ENCODE peak calls at places on chromosome 16, in ten cellular contexts. O, I, H, J, E, L, N, P, Q and R are unnamed samples.

GRCh38 chr16:57882797-57883196 is 80.5 kb upstream of the KIFC3 start:
- DNase-seq in O (peak; percentile 67), I (no peak), H (no peak), J (no peak), E (no peak), L (no peak), N (no peak), P (no peak), Q (no peak), R (peak; percentile 46)

GRCh38 chr16:46727184-46727583 is 21.0 kb downstream of the MYLK3 start:
- DNase-seq in O (no peak), I (no peak), H (no peak), J (no peak), E (no peak), L (peak; percentile 66), N (no peak), P (no peak), Q (no peak), R (no peak)

GRCh38 chr16:47016700-47017133 is 43.2 kb upstream of the DNAJA2 start:
- DNase-seq in O (peak; percentile 44), I (no peak), H (no peak), J (no peak), E (no peak), L (no peak), N (no peak), P (no peak), Q (no peak), R (no peak)

GRCh38 chr16:75251280-75252048 is at the start of gene BCAR1:
- DNase-seq in O (peak; percentile 81), I (peak; percentile 95), H (peak; percentile 92), J (peak; percentile 92), E (peak; percentile 77), L (no peak), N (peak; percentile 88), P (peak; percentile 73), Q (peak; percentile 89), R (peak; percentile 88)

GRCh38 chr16:57589374-57589773 is 39.1 kb upstream of the ADGRG1 start:
- DNase-seq in O (no peak), I (no peak), H (no peak), J (no peak), E (no peak), L (peak; percentile 45), N (no peak), P (no peak), Q (no peak), R (no peak)

GRCh38 chr16:9061358-9061813 is 30.1 kb upstream of the HAPSTR1 start:
- DNase-seq in O (peak; percentile 38), I (no peak), H (no peak), J (peak; percentile 89), E (peak; percentile 66), L (no peak), N (peak; percentile 15), P (peak; percentile 74), Q (no peak), R (no peak)

GRCh38 chr16:59067207-59067606 is 333.1 kb upstream of the GOT2 start:
- DNase-seq in O (peak; percentile 1), I (no peak), H (no peak), J (no peak), E (peak; percentile 85), L (no peak), N (peak; percentile 8), P (no peak), Q (no peak), R (peak; percentile 17)

GRCh38 chr16:62035115-62036092 is 834 bp downstream of the CDH8 start:
- DNase-seq in O (peak; percentile 9), I (peak; percentile 84), H (no peak), J (no peak), E (no peak), L (no peak), N (no peak), P (no peak), Q (no peak), R (no peak)

GRCh38 chr16:86466695-86467406 is 43.5 kb upstream of the FOXF1 start:
- DNase-seq in O (no peak), I (no peak), H (no peak), J (peak; percentile 96), E (no peak), L (no peak), N (peak; percentile 41), P (peak; percentile 34), Q (no peak), R (peak; percentile 23)

GRCh38 chr16:83994087-83994486 is 26.0 kb downstream of the NECAB2 start:
- DNase-seq in O (peak; percentile 98), I (no peak), H (no peak), J (peak; percentile 91), E (no peak), L (no peak), N (no peak), P (peak; percentile 61), Q (no peak), R (peak; percentile 96)

GRCh38 chr16:74455213-74455612 is 33.9 kb upstream of the CLEC18B start:
- DNase-seq in O (peak; percentile 94), I (no peak), H (no peak), J (peak; percentile 53), E (no peak), L (no peak), N (no peak), P (no peak), Q (no peak), R (peak; percentile 88)

GRCh38 chr16:75113046-75113491 is 3.5 kb downstream of the LDHD start:
- DNase-seq in O (no peak), I (no peak), H (no peak), J (no peak), E (no peak), L (no peak), N (no peak), P (no peak), Q (no peak), R (no peak)

GRCh38 chr16:593807-594206 is 3.9 kb downstream of the RAB40C start:
- DNase-seq in O (no peak), I (no peak), H (no peak), J (no peak), E (no peak), L (no peak), N (no peak), P (no peak), Q (no peak), R (no peak)

GRCh38 chr16:73074399-73074798 is 26.5 kb upstream of the ZFHX3 start:
- DNase-seq in O (no peak), I (no peak), H (no peak), J (no peak), E (no peak), L (peak; percentile 2), N (no peak), P (no peak), Q (no peak), R (no peak)

GRCh38 chr16:8943001-8943763 is 20.5 kb downstream of the USP7 start:
- DNase-seq in O (no peak), I (no peak), H (no peak), J (no peak), E (peak; percentile 21), L (no peak), N (no peak), P (no peak), Q (no peak), R (no peak)

GRCh38 chr16:31708348-31708747 is 165.3 kb upstream of the ZNF267 start:
- DNase-seq in O (no peak), I (no peak), H (no peak), J (no peak), E (no peak), L (no peak), N (no peak), P (no peak), Q (no peak), R (no peak)

GRCh38 chr16:48359983-48360382 is 25.2 kb downstream of the SIAH1 start:
- DNase-seq in O (no peak), I (no peak), H (no peak), J (no peak), E (no peak), L (no peak), N (no peak), P (no peak), Q (no peak), R (no peak)
- H3K4me3 ChIP-seq in O (no peak overlapping the region), I (no peak overlapping the region), H (no peak overlapping the region), J (no peak overlapping the region), E (no peak overlapping the region), L (no peak overlapping the region), N (no peak overlapping the region), P (no peak overlapping the region), Q (no peak overlapping the region), R (no peak overlapping the region)

DNA sequence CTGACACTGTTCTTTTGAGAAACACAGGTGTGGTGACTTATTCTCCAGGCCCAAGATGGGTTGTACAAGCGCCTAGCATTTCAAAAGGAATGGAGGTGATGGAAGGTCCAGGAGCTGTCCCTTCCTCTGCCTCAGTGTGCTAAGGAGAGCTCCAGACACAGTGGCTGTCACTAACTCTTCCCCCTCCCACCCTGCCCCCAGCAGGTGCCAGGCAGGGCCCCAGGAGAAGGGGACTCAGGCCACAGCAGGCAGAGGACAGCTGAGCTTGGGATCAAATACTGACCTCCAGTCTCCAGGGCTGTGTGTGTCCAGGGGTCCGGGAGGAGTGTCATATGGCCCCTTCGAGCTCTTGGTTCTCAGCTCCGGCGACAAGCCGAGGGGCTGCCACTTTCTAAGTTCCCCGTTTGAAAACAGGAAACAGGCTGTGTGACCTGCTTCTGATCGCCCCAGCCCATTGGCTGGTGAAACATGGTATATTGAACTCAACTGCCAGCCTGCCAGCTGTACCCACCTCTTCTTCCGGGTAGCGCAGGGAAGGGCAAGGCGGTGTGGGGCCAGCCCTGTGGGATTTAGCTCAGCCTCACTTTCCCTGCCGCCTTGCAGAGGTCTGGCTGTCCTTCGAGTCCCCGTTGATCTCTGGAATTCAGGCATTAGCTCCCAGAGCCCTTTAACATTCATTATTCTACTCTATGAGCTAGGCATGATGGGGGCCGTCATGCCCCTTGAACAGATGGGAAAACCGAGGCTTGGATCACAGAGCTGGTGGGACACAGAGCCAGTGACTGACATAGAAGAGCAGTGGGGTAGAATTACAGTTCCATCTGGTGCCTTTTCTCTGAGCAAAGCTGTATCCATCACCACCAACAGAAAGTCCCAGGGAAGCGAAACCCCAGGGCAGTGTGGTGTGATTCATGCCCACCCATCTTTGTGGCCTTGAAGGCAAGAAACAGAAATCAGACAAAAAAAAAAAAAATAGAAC is at the start of gene SNX20:
- DNase-seq in O (no peak), I (no peak), H (no peak), J (no peak), E (peak; percentile 66), L (peak; percentile 87), N (peak; percentile 58), P (no peak), Q (no peak), R (no peak)
- TF ChIP-seq CTCF in O (no peak), I (no peak), H (no peak), J (no peak), E (no peak), L (no peak), N (no peak), P (no peak), Q (no peak), R (no peak)

DNA sequence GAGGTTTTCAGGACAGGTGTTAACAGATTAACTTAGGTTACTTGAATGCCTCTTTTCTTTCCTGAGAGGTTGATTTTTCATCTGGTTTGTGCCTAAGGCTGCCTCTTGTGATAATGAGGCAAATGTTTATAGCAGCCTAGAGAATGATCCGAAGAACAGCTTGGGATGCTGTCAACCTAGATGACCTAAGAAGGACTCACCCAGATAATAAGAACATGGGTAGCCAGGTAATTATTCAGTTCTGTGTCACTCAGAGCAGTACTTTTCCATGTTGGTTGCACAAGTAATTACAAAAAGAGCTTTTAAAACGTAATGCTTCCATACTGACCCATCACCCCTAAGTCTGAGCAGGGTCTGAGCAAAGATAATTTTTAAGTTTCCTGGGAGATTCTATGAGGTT is 60.3 kb downstream of the CHD9 start:
- DNase-seq in O (no peak), I (no peak), H (no peak), J (no peak), E (no peak), L (no peak), N (no peak), P (no peak), Q (no peak), R (no peak)
- H3K4me3 ChIP-seq in O (no peak overlapping the region), I (no peak overlapping the region), H (no peak overlapping the region), J (no peak overlapping the region), E (no peak overlapping the region), L (no peak overlapping the region), N (no peak overlapping the region), P (no peak overlapping the region), Q (no peak overlapping the region), R (no peak overlapping the region)

GRCh38 chr16:2785101-2785991 is 2.0 kb downstream of the PRSS33 start:
- DNase-seq in O (no peak), I (peak; percentile 56), H (no peak), J (no peak), E (no peak), L (no peak), N (peak; percentile 33), P (no peak), Q (no peak), R (no peak)
- TF ChIP-seq CTCF in O (no peak), I (peak; percentile 38), H (no peak), J (no peak), E (peak; percentile 58), L (no peak), N (peak; percentile 11), P (peak; percentile 5), Q (no peak), R (no peak)